ENCODE peak calls at places on chromosomes 11 and 22, in seven cellular contexts. E is Ammon's horn; F is NCI-H748 treated with DMSO at 0.1 percent for 48 hours; H is stimulated activated CD8-positive, alpha-beta memory T cell treated with anti-CD3 and anti-CD28 coated beads, Interleukin-4, amount 100 ng/mL, for 24 hours; X is chondrocyte; T is HEK293T; V is HS-27A. M is an unnamed sample.

GRCh38 chr22:31044262-31044861 is 36.8 kb upstream of the SMTN start:
- DNase-seq in E (no peak), F (no peak), H (no peak), X (no peak), T (no peak), V (no peak), M (no peak)

GRCh38 chr22:44691796-44692661 is 10.0 kb upstream of the PRR5 start:
- DNase-seq in E (no peak), F (no peak), H (no peak), X (peak), T (no peak), V (no peak), M (no peak)

GRCh38 chr11:39541945-39542351 is 1917.5 kb downstream of the LRRC4C start:
- DNase-seq in E (no peak), F (no peak), H (no peak), X (no peak), T (no peak), V (no peak), M (no peak)

GRCh38 chr22:31151872-31152271 is 8.1 kb upstream of the RNF185 start:
- DNase-seq in E (no peak), F (no peak), H (no peak), X (no peak), T (no peak), V (no peak), M (no peak)

GRCh38 chr11:69244286-69244685 is 49.7 kb upstream of the MYEOV start:
- DNase-seq in E (no peak), F (no peak), H (no peak), X (no peak), T (no peak), V (no peak), M (no peak)

GRCh38 chr11:48020092-48020755 is 39.9 kb downstream of the PTPRJ start:
- DNase-seq in E (no peak), F (no peak), H (no peak), X (no peak), T (no peak), V (no peak), M (no peak)

GRCh38 chr11:124798991-124799383 is 1.2 kb downstream of the MSANTD2 start:
- DNase-seq in E (no peak), F (no peak), H (no peak), X (no peak), T (peak), V (peak), M (no peak)

GRCh38 chr11:13784441-13784840 is 116.0 kb downstream of the FAR1 start:
- DNase-seq in E (no peak), F (no peak), H (no peak), X (no peak), T (no peak), V (no peak), M (no peak)

GRCh38 chr11:33045551-33046255 is 6.3 kb downstream of the TCP11L1 start:
- DNase-seq in E (no peak), F (no peak), H (no peak), X (no peak), T (no peak), V (no peak), M (no peak)

GRCh38 chr11:120272303-120272702 is 32.4 kb downstream of the POU2F3 start:
- DNase-seq in E (no peak), F (no peak), H (no peak), X (no peak), T (no peak), V (no peak), M (no peak)

GRCh38 chr11:80524330-80524729 is 1083.5 kb upstream of the TENM4 start:
- DNase-seq in E (no peak), F (no peak), H (no peak), X (no peak), T (no peak), V (no peak), M (no peak)

GRCh38 chr11:130144129-130144528 is 15.5 kb upstream of the ST14 start:
- DNase-seq in E (no peak), F (no peak), H (no peak), X (no peak), T (no peak), V (no peak), M (no peak)

GRCh38 chr22:50016988-50017700 is 4.6 kb upstream of the IL17REL start:
- DNase-seq in E (no peak), F (no peak), H (peak), X (peak), T (no peak), V (no peak), M (peak)

GRCh38 chr11:59000007-59000406 is 60.7 kb downstream of the GLYATL1 start:
- DNase-seq in E (no peak), F (no peak), H (no peak), X (no peak), T (no peak), V (no peak), M (no peak)

GRCh38 chr22:29704528-29705285 is 15.1 kb upstream of the CABP7 start:
- DNase-seq in E (peak), F (no peak), H (no peak), X (no peak), T (no peak), V (no peak), M (no peak)

GRCh38 chr22:48923909-48924475 is 903.7 kb downstream of the BRD1 start:
- DNase-seq in E (no peak), F (no peak), H (no peak), X (no peak), T (no peak), V (no peak), M (no peak)

GRCh38 chr11:63602296-63602695 is 11.9 kb downstream of the PLAAT3 start:
- DNase-seq in E (no peak), F (no peak), H (no peak), X (no peak), T (no peak), V (no peak), M (no peak)

GRCh38 chr11:100629671-100630070 is 57.4 kb upstream of the ARHGAP42 start:
- DNase-seq in E (no peak), F (no peak), H (no peak), X (no peak), T (no peak), V (no peak), M (no peak)

GRCh38 chr11:66266378-66267038 is 1.9 kb upstream of the RAB1B start:
- DNase-seq in E (no peak), F (no peak), H (no peak), X (no peak), T (no peak), V (no peak), M (no peak)

GRCh38 chr11:68200639-68201038 is 12.5 kb downstream of the KMT5B start:
- DNase-seq in E (no peak), F (no peak), H (no peak), X (no peak), T (no peak), V (no peak), M (no peak)

GRCh38 chr11:94968334-94968958 is 4.9 kb downstream of the CWC15 start:
- DNase-seq in E (no peak), F (no peak), H (no peak), X (no peak), T (no peak), V (no peak), M (no peak)

GRCh38 chr22:16601437-16602223 is 9.0 kb upstream of the CCT8L2 start:
- DNase-seq in E (peak), F (no peak), H (peak), X (no peak), T (no peak), V (no peak), M (no peak)

GRCh38 chr22:44348963-44349950 is 36.5 kb upstream of the SHISAL1 start:
- DNase-seq in E (no peak), F (no peak), H (no peak), X (no peak), T (no peak), V (no peak), M (no peak)

GRCh38 chr22:32328306-32329201 is 29.1 kb upstream of the RFPL3 start:
- DNase-seq in E (no peak), F (no peak), H (no peak), X (no peak), T (no peak), V (no peak), M (no peak)

GRCh38 chr11:36186797-36187196 is 102.4 kb downstream of the COMMD9 start:
- DNase-seq in E (no peak), F (no peak), H (no peak), X (no peak), T (no peak), V (no peak), M (no peak)

GRCh38 chr11:63635762-63636465 is 21.7 kb upstream of the PLAAT3 start:
- DNase-seq in E (peak), F (peak), H (peak), X (no peak), T (peak), V (peak), M (peak)

GRCh38 chr11:67303132-67303988 is at the start of gene SSH3:
- DNase-seq in E (peak), F (peak), H (no peak), X (peak), T (peak), V (no peak), M (no peak)

GRCh38 chr22:19720150-19720827 is 3.0 kb upstream of the GP1BB start:
- DNase-seq in E (no peak), F (no peak), H (no peak), X (no peak), T (no peak), V (no peak), M (no peak)

GRCh38 chr11:116865696-116866095 is 28.3 kb upstream of the APOA1 start:
- DNase-seq in E (no peak), F (no peak), H (no peak), X (no peak), T (no peak), V (no peak), M (no peak)

GRCh38 chr11:126443120-126443519 is 87.6 kb downstream of the ST3GAL4 start:
- DNase-seq in E (peak), F (peak), H (no peak), X (no peak), T (no peak), V (no peak), M (no peak)

GRCh38 chr22:37552560-37553163 is 7.6 kb upstream of the CDC42EP1 start:
- DNase-seq in E (no peak), F (no peak), H (no peak), X (no peak), T (no peak), V (no peak), M (no peak)

GRCh38 chr11:64165842-64166635 is at the start of gene MACROD1:
- DNase-seq in E (peak), F (peak), H (peak), X (peak), T (peak), V (peak), M (peak)